ENCODE peak calls at places on chromosomes 2 and 18, in seven cellular contexts. R is cardiac fibroblast, P is uterus, L is A549, N is psoas muscle, V is thyroid gland, C is fibroblast of the aortic adventitia. O is an unnamed sample.
A peak's percentile ranks its signal among the peaks of the same experiment; 100 is the strongest.

GRCh38 chr2:3430211-3430610 is 50.7 kb downstream of the TRAPPC12 start:
- DNase-seq in R (peak; percentile 36), P (no peak), L (no peak), N (no peak), V (no peak), C (peak; percentile 53), O (no peak)

GRCh38 chr2:128217671-128218070 is 101.0 kb downstream of the HS6ST1 start:
- DNase-seq in R (no peak), P (no peak), L (no peak), N (no peak), V (no peak), C (no peak), O (no peak)

GRCh38 chr18:74457743-74458465 is 796 bp upstream of the DIPK1C start:
- DNase-seq in R (no peak), P (no peak), L (no peak), N (no peak), V (no peak), C (no peak), O (no peak)

GRCh38 chr18:68742206-68742605 is 27.3 kb upstream of the TMX3 start:
- DNase-seq in R (no peak), P (no peak), L (no peak), N (no peak), V (no peak), C (no peak), O (no peak)

GRCh38 chr2:121567452-121567851 is 36.8 kb downstream of the RNU4ATAC start:
- DNase-seq in R (no peak), P (no peak), L (no peak), N (no peak), V (no peak), C (no peak), O (no peak)

GRCh38 chr2:100173907-100174525 is 31.6 kb upstream of the AFF3 start:
- DNase-seq in R (no peak), P (no peak), L (no peak), N (no peak), V (no peak), C (no peak), O (no peak)

GRCh38 chr18:59054892-59055291 is 84.8 kb upstream of the SEC11C start:
- DNase-seq in R (peak; percentile 36), P (no peak), L (no peak), N (no peak), V (peak; percentile 89), C (peak; percentile 3), O (peak; percentile 49)

GRCh38 chr2:21999522-21999921 is 875.8 kb downstream of the TDRD15 start:
- DNase-seq in R (no peak), P (no peak), L (no peak), N (no peak), V (no peak), C (no peak), O (no peak)

GRCh38 chr18:61388010-61388409 is 54.8 kb downstream of the CDH20 start:
- DNase-seq in R (peak; percentile 38), P (no peak), L (no peak), N (no peak), V (no peak), C (peak; percentile 49), O (no peak)

GRCh38 chr2:73105511-73105971 is 7.2 kb downstream of the RAB11FIP5 start:
- DNase-seq in R (no peak), P (no peak), L (no peak), N (no peak), V (no peak), C (no peak), O (no peak)

GRCh38 chr2:185187421-185187820 is 551.2 kb upstream of the FSIP2 start:
- DNase-seq in R (no peak), P (no peak), L (no peak), N (no peak), V (no peak), C (no peak), O (no peak)

GRCh38 chr2:224178085-224178484 is 139.0 kb upstream of the SERPINE2 start:
- DNase-seq in R (peak; percentile 54), P (no peak), L (no peak), N (no peak), V (no peak), C (no peak), O (no peak)

GRCh38 chr2:224173210-224173609 is 134.1 kb upstream of the SERPINE2 start:
- DNase-seq in R (no peak), P (no peak), L (no peak), N (no peak), V (no peak), C (peak; percentile 42), O (no peak)

GRCh38 chr2:224173882-224174415 is 134.9 kb upstream of the SERPINE2 start:
- DNase-seq in R (no peak), P (no peak), L (no peak), N (no peak), V (no peak), C (no peak), O (no peak)

GRCh38 chr2:224175538-224175937 is 136.5 kb upstream of the SERPINE2 start:
- DNase-seq in R (no peak), P (no peak), L (no peak), N (no peak), V (no peak), C (no peak), O (no peak)

GRCh38 chr2:224175010-224175409 is 135.9 kb upstream of the SERPINE2 start:
- DNase-seq in R (no peak), P (no peak), L (no peak), N (no peak), V (no peak), C (no peak), O (no peak)
- H3K4me3 ChIP-seq in R (no peak overlapping the region), P (no peak overlapping the region), L (no peak overlapping the region), N (no peak overlapping the region), V (no peak overlapping the region), C (no peak overlapping the region), O (no peak overlapping the region)

GRCh38 chr2:144014108-144014507 is 505.8 kb downstream of the ZEB2 start:
- DNase-seq in R (peak; percentile 3), P (no peak), L (no peak), N (no peak), V (no peak), C (peak; percentile 26), O (no peak)
- H3K4me3 ChIP-seq in R (no peak overlapping the region), P (no peak overlapping the region), L (no peak overlapping the region), N (no peak overlapping the region), V (no peak overlapping the region), C (no peak overlapping the region), O (no peak overlapping the region)

DNA sequence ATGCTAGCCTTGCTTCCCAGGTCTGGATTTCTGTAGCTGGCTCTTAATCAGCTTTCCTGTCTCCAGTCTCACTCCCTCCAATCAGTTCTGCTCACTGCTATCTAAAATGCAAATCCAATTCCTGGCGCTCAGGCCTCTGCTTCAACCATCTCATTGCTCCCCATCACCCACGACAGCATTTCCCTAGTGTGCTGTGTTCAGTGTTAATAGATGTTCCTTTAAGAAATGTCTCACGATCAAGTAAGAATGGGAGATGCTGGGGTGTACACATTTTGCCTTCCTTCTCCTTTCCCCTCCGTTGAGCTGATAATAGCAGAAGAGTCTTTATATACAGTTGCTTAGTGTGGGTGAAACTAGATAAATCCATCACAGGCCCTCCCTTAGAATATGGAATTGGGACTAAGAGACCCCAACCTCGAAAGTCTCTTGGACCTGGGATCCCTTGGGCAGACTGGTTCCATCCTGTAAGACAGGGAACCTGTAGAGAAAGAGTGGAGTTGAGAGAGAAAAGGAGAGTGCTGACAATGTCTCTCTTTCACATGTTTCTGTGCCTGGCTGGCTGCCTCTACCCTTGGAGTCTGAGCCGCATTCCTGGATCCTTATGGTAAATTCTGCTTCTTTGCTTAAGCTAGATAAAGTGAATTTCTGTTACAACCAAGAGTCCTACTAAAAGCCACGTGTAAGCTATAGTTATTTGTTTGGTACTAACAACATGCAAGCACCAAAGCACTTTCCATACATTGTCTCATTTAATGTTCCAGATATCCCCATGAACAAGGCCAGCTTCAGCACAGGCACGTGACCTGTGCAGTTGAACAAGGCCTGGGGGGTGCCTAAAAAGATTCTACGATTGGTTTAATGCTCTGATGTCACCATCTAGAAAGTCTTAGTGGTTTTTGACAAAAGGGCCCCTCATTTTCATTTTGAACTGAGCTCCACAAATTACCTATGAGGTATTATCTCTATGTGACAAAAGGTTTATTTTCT is 1.9 kb upstream of the PUM2 start:
- DNase-seq in R (no peak), P (no peak), L (no peak), N (no peak), V (no peak), C (peak; percentile 27), O (no peak)
- H3K4me3 ChIP-seq in R (no peak overlapping the region), P (no peak overlapping the region), L (no peak overlapping the region), N (no peak overlapping the region), V (no peak overlapping the region), C (no peak overlapping the region), O (no peak overlapping the region)

GRCh38 chr2:20513946-20514345 is 67.1 kb downstream of the RHOB start:
- DNase-seq in R (no peak), P (no peak), L (no peak), N (no peak), V (no peak), C (no peak), O (no peak)

GRCh38 chr2:20516646-20517341 is 69.9 kb downstream of the RHOB start:
- DNase-seq in R (peak; percentile 37), P (no peak), L (no peak), N (no peak), V (peak; percentile 75), C (peak; percentile 42), O (no peak)

GRCh38 chr2:20515293-20516220 is 68.7 kb downstream of the RHOB start:
- DNase-seq in R (no peak), P (no peak), L (no peak), N (no peak), V (no peak), C (no peak), O (no peak)

GRCh38 chr2:20516291-20516645 is 69.4 kb downstream of the RHOB start:
- DNase-seq in R (no peak), P (no peak), L (no peak), N (no peak), V (no peak), C (no peak), O (no peak)

DNA sequence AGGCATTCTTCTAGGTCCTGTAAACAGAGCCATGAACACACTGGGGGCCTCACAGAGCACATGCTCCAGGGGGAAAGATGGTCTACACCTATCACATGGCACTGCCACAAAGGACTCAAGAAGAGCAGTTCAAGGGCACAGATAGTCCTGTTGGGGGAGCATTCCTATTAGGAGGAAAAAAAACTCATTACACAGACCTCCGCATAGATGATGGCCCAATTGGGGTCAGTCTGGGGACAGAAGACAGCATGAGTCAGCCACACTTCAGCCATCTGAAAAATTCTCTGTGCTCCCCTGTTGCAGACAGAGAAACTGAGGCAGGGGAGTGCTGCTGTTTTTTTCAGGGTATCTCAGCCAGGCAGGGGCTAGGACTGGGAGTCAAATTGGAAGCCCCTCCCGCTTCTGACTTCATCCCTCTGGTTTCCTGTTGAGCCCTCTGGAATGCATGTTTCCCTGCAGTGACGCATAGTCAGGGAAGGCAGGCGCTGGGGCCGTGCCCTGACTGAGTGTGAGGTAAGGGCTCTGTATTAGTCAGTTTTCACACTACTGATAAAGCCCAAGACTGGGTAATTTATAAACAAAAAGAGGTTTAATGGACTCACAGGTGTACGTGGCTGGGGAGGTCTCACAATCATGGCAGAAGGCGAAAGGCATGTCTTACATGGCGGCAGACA is 67.9 kb downstream of the RHOB start:
- DNase-seq in R (peak; percentile 97), P (peak; percentile 59), L (no peak), N (peak; percentile 71), V (no peak), C (peak; percentile 96), O (peak; percentile 47)
- H3K4me3 ChIP-seq in R (no peak overlapping the region), P (no peak overlapping the region), L (no peak overlapping the region), N (no peak overlapping the region), V (no peak overlapping the region), C (no peak overlapping the region), O (no peak overlapping the region)

GRCh38 chr2:64989982-64990614 is 899 bp downstream of the SLC1A4 start:
- DNase-seq in R (no peak), P (peak; percentile 22), L (no peak), N (peak; percentile 19), V (no peak), C (no peak), O (no peak)
- H3K4me3 ChIP-seq in R (peak overlapping the region; percentile 56), P (peak overlapping the region; percentile 66), L (peak overlapping the region; percentile 89), N (peak overlapping the region; percentile 98), V (peak overlapping the region; percentile 76), C (peak overlapping the region; percentile 87), O (peak overlapping the region; percentile 100)